ENCODE peak calls at places on chromosomes 13 and 19, in four cellular contexts. K, W, J and G are unnamed samples.

GRCh38 chr13:45231722-45232121 is 30.9 kb upstream of the KCTD4 start:
- DNase-seq in K (peak; percentile 64), W (no peak), J (peak; percentile 63), G (no peak)

GRCh38 chr13:31944262-31945160 is 87.1 kb upstream of the FRY start:
- DNase-seq in K (no peak), W (no peak), J (no peak), G (no peak)

GRCh38 chr19:12733369-12733896 is 1.1 kb downstream of the TRIR start:
- DNase-seq in K (peak; percentile 63), W (no peak), J (peak; percentile 45), G (no peak)

GRCh38 chr19:34350161-34350561 is 14.8 kb upstream of the GPI start:
- DNase-seq in K (no peak), W (no peak), J (peak; percentile 43), G (no peak)

GRCh38 chr13:73440296-73440895 is 381.6 kb downstream of the KLF5 start:
- DNase-seq in K (peak; percentile 60), W (no peak), J (no peak), G (no peak)

GRCh38 chr19:53659292-53659691 is 27.5 kb downstream of the DPRX start:
- DNase-seq in K (peak; percentile 93), W (peak; percentile 65), J (no peak), G (peak; percentile 78)

GRCh38 chr13:76816394-76816793 is 69.8 kb downstream of the KCTD12 start:
- DNase-seq in K (no peak), W (no peak), J (no peak), G (no peak)

GRCh38 chr19:45142016-45142727 is 18.6 kb downstream of the NKPD1 start:
- DNase-seq in K (no peak), W (no peak), J (no peak), G (no peak)

GRCh38 chr19:3080281-3080680 is 13.9 kb upstream of the GNA11 start:
- DNase-seq in K (no peak), W (no peak), J (peak; percentile 63), G (no peak)

GRCh38 chr13:110442946-110443632 is 118.4 kb downstream of the RAB20 start:
- DNase-seq in K (no peak), W (no peak), J (peak; percentile 75), G (no peak)

GRCh38 chr19:28242317-28242927 is 970.5 kb downstream of the UQCRFS1 start:
- DNase-seq in K (peak; percentile 73), W (no peak), J (no peak), G (peak; percentile 55)

GRCh38 chr19:45780146-45780447 is 2.2 kb downstream of the DMPK start:
- DNase-seq in K (no peak), W (no peak), J (no peak), G (no peak)

GRCh38 chr13:29801737-29802305 is 48.6 kb downstream of the UBL3 start:
- DNase-seq in K (peak; percentile 64), W (no peak), J (peak; percentile 20), G (no peak)

GRCh38 chr13:26872444-26873173 is 112.0 kb upstream of the GPR12 start:
- DNase-seq in K (peak; percentile 70), W (peak; percentile 43), J (peak; percentile 31), G (peak; percentile 81)

GRCh38 chr13:26837997-26838396 is 77.4 kb upstream of the GPR12 start:
- DNase-seq in K (no peak), W (no peak), J (no peak), G (no peak)

GRCh38 chr13:32262165-32262564 is 53.0 kb downstream of the ZAR1L start:
- DNase-seq in K (no peak), W (no peak), J (peak; percentile 39), G (no peak)

GRCh38 chr13:30738946-30739528 is 3.7 kb downstream of the ALOX5AP start:
- DNase-seq in K (no peak), W (no peak), J (no peak), G (no peak)

GRCh38 chr13:50948576-50948975 is 39.0 kb downstream of the RNASEH2B start:
- DNase-seq in K (no peak), W (no peak), J (peak; percentile 5), G (no peak)

GRCh38 chr13:24443366-24443765 is 69.2 kb downstream of the PARP4 start:
- DNase-seq in K (no peak), W (no peak), J (no peak), G (no peak)

GRCh38 chr19:31283701-31284100 is 65.5 kb downstream of the TSHZ3 start:
- DNase-seq in K (no peak), W (no peak), J (no peak), G (no peak)

GRCh38 chr13:49082653-49083536 is 107.2 kb downstream of the FNDC3A start:
- DNase-seq in K (peak; percentile 78), W (no peak), J (peak; percentile 96), G (no peak)

GRCh38 chr19:4914736-4915501 is 5.6 kb downstream of the UHRF1 start:
- DNase-seq in K (peak; percentile 40), W (no peak), J (peak; percentile 69), G (no peak)

GRCh38 chr13:108777421-108778420 is 148.3 kb downstream of the MYO16 start:
- DNase-seq in K (peak; percentile 99), W (peak; percentile 50), J (peak; percentile 81), G (peak; percentile 51)

GRCh38 chr13:97423300-97424045 is 10.5 kb upstream of the RAP2A start:
- DNase-seq in K (no peak), W (no peak), J (no peak), G (no peak)

GRCh38 chr19:33812388-33813330 is 16.0 kb downstream of the KCTD15 start:
- DNase-seq in K (no peak), W (no peak), J (no peak), G (no peak)

GRCh38 chr13:40983269-40983668 is 35.8 kb downstream of the ELF1 start:
- DNase-seq in K (no peak), W (no peak), J (no peak), G (no peak)

GRCh38 chr13:110616103-110617101 is 1.1 kb downstream of the NAXD start:
- DNase-seq in K (peak; percentile 55), W (no peak), J (peak; percentile 72), G (no peak)

GRCh38 chr13:53622431-53622830 is 593.8 kb downstream of the OLFM4 start:
- DNase-seq in K (no peak), W (no peak), J (no peak), G (no peak)

GRCh38 chr19:19059018-19059836 is 4.6 kb upstream of the SLC25A42 start:
- DNase-seq in K (no peak), W (no peak), J (no peak), G (no peak)

GRCh38 chr13:57409121-57409520 is 222.4 kb upstream of the PCDH17 start:
- DNase-seq in K (peak; percentile 68), W (no peak), J (no peak), G (peak; percentile 29)

GRCh38 chr19:6711078-6711361 is 9.4 kb downstream of the C3 start:
- DNase-seq in K (no peak), W (no peak), J (no peak), G (no peak)
- H2AK5ac ChIP-seq in K (no peak overlapping the region), W (no peak overlapping the region), J (no peak overlapping the region), G (no peak overlapping the region)

GRCh38 chr19:36169084-36169760 is 17.0 kb upstream of the COX7A1 start:
- DNase-seq in K (no peak), W (no peak), J (no peak), G (no peak)

GRCh38 chr19:36172852-36173251 is 20.6 kb upstream of the COX7A1 start:
- DNase-seq in K (no peak), W (no peak), J (no peak), G (no peak)
- H3K56ac ChIP-seq in K (no peak overlapping the region), W (no peak overlapping the region), J (no peak overlapping the region), G (no peak overlapping the region)

DNA sequence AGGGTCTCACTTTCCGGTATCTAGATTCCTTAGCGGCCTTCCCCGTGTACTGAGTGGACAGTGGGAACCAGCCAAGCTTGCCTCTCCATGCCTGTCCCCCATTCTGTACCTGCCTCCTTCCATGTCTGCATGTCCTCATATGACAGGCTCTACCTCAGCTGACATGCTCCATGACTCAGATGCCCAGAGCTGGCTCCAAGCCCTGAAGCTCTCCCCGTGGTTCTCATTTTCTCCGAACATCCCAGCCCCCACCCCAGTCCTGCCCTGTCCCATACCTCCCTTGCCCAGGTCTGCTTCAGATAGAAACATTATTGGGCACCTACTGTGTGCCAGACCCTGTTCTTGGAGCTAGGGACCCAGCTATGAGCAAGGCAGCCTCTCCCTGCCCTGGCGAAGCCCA is 17.1 kb upstream of the SHFL start:
- DNase-seq in K (no peak), W (no peak), J (peak; percentile 10), G (no peak)
- H2AK5ac ChIP-seq in K (no peak overlapping the region), W (no peak overlapping the region), J (no peak overlapping the region), G (no peak overlapping the region)

DNA sequence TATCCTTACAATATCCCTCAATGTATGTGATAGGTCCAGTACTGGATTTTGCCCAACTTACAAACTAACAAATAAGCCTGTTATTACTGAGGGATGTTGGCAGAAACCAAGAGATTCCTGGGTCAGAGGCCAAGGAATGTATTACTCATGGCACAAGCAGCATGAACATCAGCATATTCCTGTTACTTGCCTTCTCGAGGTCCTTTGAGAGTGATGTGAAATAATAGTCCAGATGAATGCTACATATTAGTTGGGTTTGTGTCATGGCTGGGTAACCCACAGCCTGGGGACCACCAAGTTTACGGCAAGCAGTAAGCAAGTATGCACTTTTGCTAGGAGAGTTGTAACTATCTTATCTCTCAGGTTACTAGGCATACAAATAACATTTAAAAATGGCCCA is 384.5 kb upstream of the GPC6 start:
- DNase-seq in K (peak; percentile 35), W (no peak), J (peak; percentile 88), G (no peak)
- H3K56ac ChIP-seq in K (no peak overlapping the region), W (no peak overlapping the region), J (no peak overlapping the region), G (no peak overlapping the region)

DNA sequence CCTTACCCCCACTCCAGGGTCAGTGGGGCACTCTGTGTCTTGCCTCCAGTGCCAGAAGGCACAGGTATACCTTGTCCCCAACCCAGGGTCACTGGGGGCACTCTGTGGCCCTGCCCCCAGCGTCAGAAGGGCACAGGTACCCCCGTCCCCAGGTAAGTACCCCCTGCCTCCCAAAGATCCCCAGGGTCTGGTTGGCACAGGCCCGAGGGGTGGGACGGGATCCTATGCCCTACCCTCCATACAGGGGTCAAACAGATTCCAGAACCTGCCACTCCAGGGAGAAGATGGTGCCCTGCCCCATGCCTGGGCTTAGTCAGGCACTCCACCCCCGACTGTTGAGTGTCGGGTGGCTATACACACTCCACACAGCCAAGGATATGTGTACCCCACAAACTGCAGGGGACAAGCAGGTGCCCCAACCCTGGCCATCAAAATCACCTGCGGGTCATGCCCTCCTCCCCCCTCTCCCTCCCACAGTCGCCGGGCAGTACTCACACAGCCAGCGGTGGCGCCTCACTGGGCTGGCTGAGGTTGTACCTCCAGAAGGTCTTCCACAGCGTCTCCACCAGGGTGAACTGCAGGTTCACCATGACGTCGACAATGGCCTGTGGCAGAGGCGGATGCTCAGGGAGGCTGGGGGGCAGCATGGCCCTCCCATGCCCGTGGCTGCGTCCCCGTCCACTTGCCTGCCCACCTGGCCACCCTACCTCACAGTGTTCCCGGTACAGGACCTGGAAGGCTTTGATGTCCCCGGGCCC is 13.8 kb downstream of the DCAF15 start:
- DNase-seq in K (peak; percentile 25), W (no peak), J (no peak), G (peak; percentile 30)
- H2AK5ac ChIP-seq in K (no peak overlapping the region), W (no peak overlapping the region), J (no peak overlapping the region), G (no peak overlapping the region)

GRCh38 chr19:1418494-1418775 is 11.0 kb downstream of the DAZAP1 start:
- DNase-seq in K (no peak), W (no peak), J (no peak), G (no peak)
- H3K56ac ChIP-seq in K (no peak overlapping the region), W (no peak overlapping the region), J (no peak overlapping the region), G (no peak overlapping the region)